ENCODE peak calls at places on chromosomes 12 and 14, in seven cellular contexts. One of them, this sample, is unnamed.
A peak's percentile ranks its signal among the peaks of the same experiment; 100 is the strongest.

GRCh38 chr12:52523825-52524224 is 3.6 kb upstream of the KRT5 start:
- DNase-seq in HepG2: no peak
- DNase-seq in SK-N-SH: no peak
- DNase-seq in HCT116: no peak
- DNase-seq in K562: no peak
- DNase-seq in H1: no peak
- DNase-seq in GM12878: no peak
- DNase-seq in this sample: no peak

GRCh38 chr14:50342211-50343080 is 30.3 kb downstream of the DMAC2L start:
- DNase-seq in GM12878: no peak
- DNase-seq in K562: peak; percentile 53
- DNase-seq in HepG2: peak; percentile 66
- DNase-seq in H1: no peak
- DNase-seq in SK-N-SH: peak; percentile 78
- DNase-seq in HCT116: no peak
- DNase-seq in this sample: peak; percentile 72

GRCh38 chr14:68232643-68233055 is 413.1 kb downstream of the RAD51B start:
- DNase-seq in GM12878: peak; percentile 99
- DNase-seq in HCT116: peak; percentile 82
- DNase-seq in SK-N-SH: no peak
- DNase-seq in H1: no peak
- DNase-seq in HepG2: peak; percentile 67
- DNase-seq in K562: no peak
- DNase-seq in this sample: no peak

GRCh38 chr12:20513189-20513588 is 144.9 kb downstream of the PDE3A start:
- DNase-seq in K562: no peak
- DNase-seq in HepG2: no peak
- DNase-seq in GM12878: no peak
- DNase-seq in SK-N-SH: no peak
- DNase-seq in H1: no peak
- DNase-seq in HCT116: no peak
- DNase-seq in this sample: no peak

GRCh38 chr14:80996049-80996901 is 40.9 kb downstream of the TSHR start:
- DNase-seq in GM12878: no peak
- DNase-seq in SK-N-SH: peak; percentile 50
- DNase-seq in H1: no peak
- DNase-seq in K562: peak; percentile 25
- DNase-seq in HepG2: peak; percentile 66
- DNase-seq in HCT116: peak; percentile 66
- DNase-seq in this sample: peak; percentile 85

GRCh38 chr14:50778757-50779483 is 52.0 kb downstream of the NIN start:
- DNase-seq in K562: no peak
- DNase-seq in H1: no peak
- DNase-seq in GM12878: no peak
- DNase-seq in HCT116: no peak
- DNase-seq in SK-N-SH: no peak
- DNase-seq in HepG2: no peak
- DNase-seq in this sample: no peak

GRCh38 chr12:105409881-105410471 is 79.5 kb downstream of the C12orf75 start:
- DNase-seq in K562: no peak
- DNase-seq in H1: no peak
- DNase-seq in SK-N-SH: peak; percentile 37
- DNase-seq in HCT116: no peak
- DNase-seq in GM12878: no peak
- DNase-seq in HepG2: no peak
- DNase-seq in this sample: no peak

GRCh38 chr14:78606111-78606510 is 435.9 kb downstream of the NRXN3 start:
- DNase-seq in HCT116: no peak
- DNase-seq in HepG2: no peak
- DNase-seq in K562: no peak
- DNase-seq in SK-N-SH: no peak
- DNase-seq in H1: no peak
- DNase-seq in GM12878: no peak
- DNase-seq in this sample: no peak

GRCh38 chr14:67734675-67735074 is 33.0 kb downstream of the RDH12 start:
- DNase-seq in HepG2: no peak
- DNase-seq in SK-N-SH: no peak
- DNase-seq in H1: no peak
- DNase-seq in HCT116: no peak
- DNase-seq in K562: no peak
- DNase-seq in GM12878: no peak
- DNase-seq in this sample: no peak

GRCh38 chr14:52025952-52026510 is 36.7 kb downstream of the RTRAF start:
- DNase-seq in GM12878: no peak
- DNase-seq in H1: no peak
- DNase-seq in HepG2: no peak
- DNase-seq in SK-N-SH: no peak
- DNase-seq in K562: no peak
- DNase-seq in HCT116: no peak
- DNase-seq in this sample: no peak

GRCh38 chr14:74240794-74241610 is 1.8 kb downstream of the VSX2 start:
- DNase-seq in SK-N-SH: peak; percentile 71
- DNase-seq in K562: no peak
- DNase-seq in HepG2: no peak
- DNase-seq in HCT116: no peak
- DNase-seq in GM12878: no peak
- DNase-seq in H1: no peak
- DNase-seq in this sample: peak; percentile 67

GRCh38 chr12:40152783-40153383 is 47.0 kb upstream of the SLC2A13 start:
- DNase-seq in K562: no peak
- DNase-seq in GM12878: no peak
- DNase-seq in HepG2: peak; percentile 20
- DNase-seq in SK-N-SH: peak; percentile 14
- DNase-seq in HCT116: peak; percentile 24
- DNase-seq in H1: no peak
- DNase-seq in this sample: peak; percentile 74

GRCh38 chr14:105056303-105056831 is 8.9 kb downstream of the GPR132 start:
- DNase-seq in H1: no peak
- DNase-seq in HepG2: no peak
- DNase-seq in GM12878: no peak
- DNase-seq in SK-N-SH: peak; percentile 26
- DNase-seq in K562: no peak
- DNase-seq in HCT116: no peak
- DNase-seq in this sample: no peak

GRCh38 chr12:2179953-2180736 is 127.4 kb downstream of the CACNA1C start:
- DNase-seq in SK-N-SH: no peak
- DNase-seq in H1: no peak
- DNase-seq in K562: no peak
- DNase-seq in HepG2: no peak
- DNase-seq in GM12878: no peak
- DNase-seq in HCT116: peak; percentile 29
- DNase-seq in this sample: no peak
- TF ChIP-seq JUND in SK-N-SH: peak; percentile 89
- TF ChIP-seq JUND in H1: no peak
- TF ChIP-seq JUND in K562: no peak
- TF ChIP-seq JUND in HepG2: no peak
- TF ChIP-seq JUND in GM12878: no peak
- TF ChIP-seq JUND in HCT116: peak; percentile 73
- TF ChIP-seq JUND in this sample: no peak

GRCh38 chr12:29681996-29682534 is 101.7 kb downstream of the TMTC1 start:
- DNase-seq in H1: no peak
- DNase-seq in GM12878: no peak
- DNase-seq in HepG2: no peak
- DNase-seq in HCT116: no peak
- DNase-seq in SK-N-SH: no peak
- DNase-seq in K562: no peak
- DNase-seq in this sample: no peak

GRCh38 chr12:29676676-29677075 is 107.1 kb downstream of the TMTC1 start:
- DNase-seq in K562: no peak
- DNase-seq in H1: no peak
- DNase-seq in HCT116: no peak
- DNase-seq in GM12878: no peak
- DNase-seq in HepG2: no peak
- DNase-seq in SK-N-SH: no peak
- DNase-seq in this sample: no peak

DNA sequence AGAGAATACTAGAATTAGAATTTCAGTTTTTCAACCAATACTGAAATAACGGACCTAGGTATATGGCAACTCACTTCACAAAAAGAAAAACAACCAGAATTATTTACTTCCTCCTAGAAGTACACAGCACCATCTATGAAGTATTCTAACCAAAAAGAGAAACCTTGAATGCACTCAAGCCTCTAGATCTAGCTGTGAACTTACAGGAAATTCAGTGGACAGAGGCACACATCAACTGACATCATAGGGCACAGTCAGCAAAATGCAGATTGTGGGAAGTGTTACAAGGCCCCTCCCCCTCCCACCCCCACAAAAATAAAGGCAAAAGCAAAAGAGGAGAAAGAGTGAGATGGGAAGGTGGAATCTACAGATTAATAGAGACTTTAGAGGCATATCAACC is 102.4 kb downstream of the TMTC1 start:
- DNase-seq in HepG2: no peak
- DNase-seq in H1: no peak
- DNase-seq in GM12878: no peak
- DNase-seq in K562: no peak
- DNase-seq in HCT116: no peak
- DNase-seq in SK-N-SH: no peak
- DNase-seq in this sample: no peak
- TF ChIP-seq JUND in HepG2: no peak
- TF ChIP-seq JUND in H1: no peak
- TF ChIP-seq JUND in GM12878: no peak
- TF ChIP-seq JUND in K562: no peak
- TF ChIP-seq JUND in HCT116: no peak
- TF ChIP-seq JUND in SK-N-SH: no peak
- TF ChIP-seq JUND in this sample: no peak

GRCh38 chr12:69154585-69155363 is 84.6 kb upstream of the CPSF6 start:
- DNase-seq in HepG2: peak; percentile 60
- DNase-seq in H1: peak; percentile 29
- DNase-seq in GM12878: peak; percentile 30
- DNase-seq in SK-N-SH: peak; percentile 55
- DNase-seq in K562: peak; percentile 68
- DNase-seq in HCT116: peak; percentile 64
- DNase-seq in this sample: peak; percentile 79

GRCh38 chr12:69161835-69162234 is 77.5 kb upstream of the CPSF6 start:
- DNase-seq in HepG2: no peak
- DNase-seq in SK-N-SH: peak; percentile 58
- DNase-seq in HCT116: no peak
- DNase-seq in GM12878: peak; percentile 83
- DNase-seq in H1: no peak
- DNase-seq in K562: no peak
- DNase-seq in this sample: no peak

GRCh38 chr12:69151254-69151751 is 88.1 kb upstream of the CPSF6 start:
- DNase-seq in SK-N-SH: no peak
- DNase-seq in HepG2: no peak
- DNase-seq in K562: no peak
- DNase-seq in GM12878: no peak
- DNase-seq in HCT116: no peak
- DNase-seq in H1: no peak
- DNase-seq in this sample: no peak

GRCh38 chr12:69157023-69157655 is 82.2 kb upstream of the CPSF6 start:
- DNase-seq in K562: peak; percentile 76
- DNase-seq in HCT116: peak; percentile 69
- DNase-seq in HepG2: peak; percentile 63
- DNase-seq in SK-N-SH: peak; percentile 81
- DNase-seq in GM12878: peak; percentile 64
- DNase-seq in H1: peak; percentile 77
- DNase-seq in this sample: peak; percentile 55
- TF ChIP-seq JUND in K562: peak; percentile 44
- TF ChIP-seq JUND in HCT116: no peak
- TF ChIP-seq JUND in HepG2: no peak
- TF ChIP-seq JUND in SK-N-SH: no peak
- TF ChIP-seq JUND in GM12878: no peak
- TF ChIP-seq JUND in H1: no peak
- TF ChIP-seq JUND in this sample: no peak

DNA sequence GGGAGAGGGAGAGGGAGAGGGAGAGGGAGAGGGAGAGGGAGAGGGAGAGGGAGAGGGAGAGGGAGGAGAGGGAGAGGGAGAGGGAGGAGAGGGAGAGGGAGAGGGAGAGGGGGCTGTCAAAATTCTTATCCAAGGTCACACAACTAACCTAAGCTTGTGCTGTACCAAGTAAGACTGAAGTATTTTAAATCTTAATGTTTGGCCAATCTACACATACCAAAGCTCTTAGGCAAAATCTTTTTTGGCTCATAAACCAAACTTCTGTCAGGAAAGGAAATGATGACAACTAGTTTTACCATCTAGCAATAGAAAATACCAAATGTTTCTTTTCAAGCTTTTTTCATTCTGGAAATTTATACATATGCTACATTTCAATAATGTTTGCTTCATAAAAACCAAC is 33.8 kb downstream of the CCDC38 start:
- DNase-seq in SK-N-SH: no peak
- DNase-seq in H1: no peak
- DNase-seq in HepG2: no peak
- DNase-seq in HCT116: no peak
- DNase-seq in GM12878: no peak
- DNase-seq in K562: no peak
- DNase-seq in this sample: no peak
- TF ChIP-seq JUND in SK-N-SH: no peak
- TF ChIP-seq JUND in H1: no peak
- TF ChIP-seq JUND in HepG2: no peak
- TF ChIP-seq JUND in HCT116: no peak
- TF ChIP-seq JUND in GM12878: no peak
- TF ChIP-seq JUND in K562: no peak
- TF ChIP-seq JUND in this sample: no peak

GRCh38 chr12:14207946-14208612 is 157.4 kb upstream of the ATF7IP start:
- DNase-seq in K562: no peak
- DNase-seq in H1: no peak
- DNase-seq in SK-N-SH: no peak
- DNase-seq in HepG2: peak; percentile 25
- DNase-seq in GM12878: no peak
- DNase-seq in HCT116: peak; percentile 55
- DNase-seq in this sample: no peak
- TF ChIP-seq JUND in K562: no peak
- TF ChIP-seq JUND in H1: no peak
- TF ChIP-seq JUND in SK-N-SH: no peak
- TF ChIP-seq JUND in HepG2: no peak
- TF ChIP-seq JUND in GM12878: no peak
- TF ChIP-seq JUND in HCT116: peak; percentile 38
- TF ChIP-seq JUND in this sample: no peak

This sample was measured in T47D.